ENCODE peak calls at places on chromosomes 11 and 22, in nine cellular contexts. N, G, Q, E, B, T, V, O and M are unnamed samples.

GRCh38 chr11:126328001-126328390 is 24.1 kb downstream of the DCPS start:
- DNase-seq in N (no peak), G (no peak), Q (no peak), E (no peak), B (no peak), T (peak; percentile 19), V (no peak), O (no peak), M (no peak)

GRCh38 chr11:111260761-111261160 is 15.2 kb downstream of the POU2AF2 start:
- DNase-seq in N (no peak), G (no peak), Q (no peak), E (no peak), B (no peak), T (no peak), V (no peak), O (no peak), M (no peak)

GRCh38 chr11:75399344-75400109 is at the start of gene RPS3:
- DNase-seq in N (peak; percentile 85), G (peak; percentile 67), Q (peak; percentile 92), E (peak; percentile 93), B (peak; percentile 93), T (peak; percentile 94), V (peak; percentile 71), O (peak; percentile 98), M (peak; percentile 85)

GRCh38 chr11:129252621-129253020 is 60.5 kb upstream of the ARHGAP32 start:
- DNase-seq in N (no peak), G (no peak), Q (no peak), E (no peak), B (no peak), T (no peak), V (no peak), O (no peak), M (no peak)

GRCh38 chr11:706957-707816 is 1.2 kb downstream of the EPS8L2 start:
- DNase-seq in N (no peak), G (no peak), Q (no peak), E (no peak), B (no peak), T (no peak), V (no peak), O (peak; percentile 51), M (no peak)

GRCh38 chr11:76707293-76707825 is 36.8 kb upstream of the LRRC32 start:
- DNase-seq in N (no peak), G (no peak), Q (no peak), E (no peak), B (no peak), T (no peak), V (no peak), O (no peak), M (no peak)

GRCh38 chr11:68430384-68430783 is 30.2 kb upstream of the PPP6R3 start:
- DNase-seq in N (no peak), G (no peak), Q (no peak), E (no peak), B (no peak), T (no peak), V (no peak), O (no peak), M (no peak)

GRCh38 chr11:5369793-5370192 is 13.8 kb upstream of the OR51M1 start:
- DNase-seq in N (no peak), G (no peak), Q (peak; percentile 3), E (no peak), B (no peak), T (no peak), V (no peak), O (peak; percentile 68), M (peak; percentile 72)

GRCh38 chr11:61650781-61651571 is 29.2 kb upstream of the DAGLA start:
- DNase-seq in N (no peak), G (no peak), Q (no peak), E (no peak), B (no peak), T (no peak), V (no peak), O (no peak), M (no peak)

GRCh38 chr11:116901211-116901610 is 63.8 kb upstream of the APOA1 start:
- DNase-seq in N (no peak), G (no peak), Q (no peak), E (no peak), B (no peak), T (no peak), V (no peak), O (no peak), M (no peak)

GRCh38 chr11:1300121-1300520 is 9.3 kb downstream of the TOLLIP start:
- DNase-seq in N (no peak), G (no peak), Q (no peak), E (peak; percentile 35), B (no peak), T (peak; percentile 29), V (no peak), O (no peak), M (no peak)

GRCh38 chr11:19719960-19720359 is 7.3 kb downstream of the NAV2 start:
- DNase-seq in N (no peak), G (no peak), Q (no peak), E (no peak), B (peak; percentile 69), T (no peak), V (no peak), O (no peak), M (no peak)

GRCh38 chr11:16394947-16395346 is 38.6 kb upstream of the SOX6 start:
- DNase-seq in N (no peak), G (no peak), Q (no peak), E (no peak), B (no peak), T (no peak), V (no peak), O (no peak), M (no peak)

GRCh38 chr11:67238894-67239794 is 27.1 kb upstream of the GRK2 start:
- DNase-seq in N (no peak), G (no peak), Q (no peak), E (no peak), B (peak; percentile 20), T (no peak), V (no peak), O (peak; percentile 42), M (no peak)

GRCh38 chr11:75924966-75925784 is 110.2 kb downstream of the UVRAG start:
- DNase-seq in N (no peak), G (no peak), Q (no peak), E (no peak), B (peak; percentile 70), T (no peak), V (no peak), O (peak; percentile 73), M (peak; percentile 5)

GRCh38 chr22:47164514-47165337 is 402.3 kb downstream of the TBC1D22A start:
- DNase-seq in N (no peak), G (no peak), Q (no peak), E (no peak), B (no peak), T (no peak), V (no peak), O (no peak), M (no peak)

GRCh38 chr11:77547863-77548551 is 41.7 kb upstream of the AQP11 start:
- DNase-seq in N (peak; percentile 17), G (no peak), Q (peak; percentile 73), E (peak; percentile 51), B (peak; percentile 82), T (no peak), V (no peak), O (peak; percentile 86), M (peak; percentile 67)

GRCh38 chr11:93844568-93844967 is 5.8 kb downstream of the VSTM5 start:
- DNase-seq in N (no peak), G (no peak), Q (no peak), E (no peak), B (no peak), T (no peak), V (no peak), O (no peak), M (no peak)

GRCh38 chr11:44607324-44607962 is 42.0 kb downstream of the CD82 start:
- DNase-seq in N (no peak), G (no peak), Q (no peak), E (no peak), B (no peak), T (no peak), V (no peak), O (peak; percentile 74), M (peak; percentile 33)

GRCh38 chr11:69240332-69241074 is 53.5 kb upstream of the MYEOV start:
- DNase-seq in N (no peak), G (no peak), Q (no peak), E (peak; percentile 36), B (no peak), T (no peak), V (no peak), O (peak; percentile 41), M (peak; percentile 8)

GRCh38 chr22:39937881-39938280 is 22.3 kb upstream of the TMA7B start:
- DNase-seq in N (peak; percentile 54), G (no peak), Q (no peak), E (no peak), B (no peak), T (no peak), V (no peak), O (no peak), M (no peak)

GRCh38 chr22:22171357-22172218 is 73.0 kb upstream of the VPREB1 start:
- DNase-seq in N (no peak), G (no peak), Q (no peak), E (no peak), B (no peak), T (no peak), V (no peak), O (peak; percentile 21), M (no peak)

GRCh38 chr22:25119609-25120008 is 80.0 kb upstream of the CRYBB3 start:
- DNase-seq in N (no peak), G (no peak), Q (no peak), E (no peak), B (no peak), T (no peak), V (no peak), O (no peak), M (no peak)

GRCh38 chr11:13720940-13721339 is 52.5 kb downstream of the FAR1 start:
- DNase-seq in N (no peak), G (peak; percentile 8), Q (no peak), E (no peak), B (no peak), T (no peak), V (no peak), O (peak; percentile 11), M (no peak)

GRCh38 chr22:38761202-38762162 is 5.7 kb upstream of the SUN2 start:
- DNase-seq in N (no peak), G (no peak), Q (no peak), E (no peak), B (no peak), T (no peak), V (no peak), O (no peak), M (no peak)

GRCh38 chr11:119888119-119888518 is 159.1 kb upstream of the NECTIN1 start:
- DNase-seq in N (no peak), G (no peak), Q (no peak), E (no peak), B (no peak), T (no peak), V (no peak), O (no peak), M (no peak)

GRCh38 chr22:25368271-25368670 is 148.8 kb downstream of the CRYBB2 start:
- DNase-seq in N (no peak), G (peak; percentile 21), Q (no peak), E (no peak), B (no peak), T (no peak), V (no peak), O (peak; percentile 84), M (peak; percentile 40)

GRCh38 chr11:28524098-28524497 is 415.9 kb downstream of the METTL15 start:
- DNase-seq in N (no peak), G (no peak), Q (no peak), E (no peak), B (no peak), T (no peak), V (no peak), O (peak; percentile 3), M (peak; percentile 60)

GRCh38 chr11:32131321-32131720 is 40.4 kb downstream of the RCN1 start:
- DNase-seq in N (no peak), G (no peak), Q (no peak), E (no peak), B (no peak), T (no peak), V (no peak), O (peak; percentile 8), M (peak; percentile 45)

GRCh38 chr22:38733329-38734202 is 22.2 kb downstream of the SUN2 start:
- DNase-seq in N (peak; percentile 43), G (no peak), Q (peak; percentile 17), E (no peak), B (peak; percentile 98), T (peak; percentile 91), V (peak; percentile 87), O (peak; percentile 48), M (no peak)

GRCh38 chr11:6251120-6251733 is 8.4 kb upstream of the CCKBR start:
- DNase-seq in N (peak; percentile 10), G (peak; percentile 14), Q (peak; percentile 8), E (no peak), B (peak; percentile 32), T (peak; percentile 65), V (no peak), O (peak; percentile 80), M (peak; percentile 65)